ENCODE peak calls at places on chromosomes 7 and 10, in six cellular contexts. K is lower lobe of right lung; C is stimulated activated CD8-positive, alpha-beta memory T cell treated with anti-CD3 and anti-CD28 coated beads, Interleukin-7, amount 100 ng/mL, for 1 hour; W is T-helper 9 cell; N is stimulated activated CD4-positive, alpha-beta T cell treated with anti-CD3 and anti-CD28 coated beads, TNF-alpha, amount 100 ng/mL, for 1 hour; D is RWPE1. V is an unnamed sample.
A peak's percentile ranks its signal among the peaks of the same experiment; 100 is the strongest.

GRCh38 chr10:69318087-69318996 is 40.0 kb downstream of the HK1 start:
- DNase-seq in K (peak; percentile 94), N (peak; percentile 68), C (peak; percentile 80), W (peak; percentile 88), D (peak; percentile 96), V (peak; percentile 63)

GRCh38 chr7:154953006-154953684 is 49.8 kb downstream of the PAXIP1 start:
- DNase-seq in K (peak; percentile 74), C (peak; percentile 24), N (peak; percentile 31), W (peak; percentile 72), D (no peak), V (no peak)

GRCh38 chr7:6183006-6183405 is 89.4 kb downstream of the CYTH3 start:
- DNase-seq in C (no peak), D (no peak), W (no peak), K (no peak), N (no peak), V (no peak)

GRCh38 chr10:34835908-34836558 is 20.9 kb upstream of the PARD3 start:
- DNase-seq in K (no peak), W (no peak), N (no peak), D (no peak), C (no peak), V (no peak)

GRCh38 chr7:652881-653280 is 73.6 kb upstream of the DNAAF5 start:
- DNase-seq in C (no peak), D (no peak), W (no peak), N (no peak), K (no peak), V (no peak)

GRCh38 chr7:21771906-21772610 is 173.6 kb downstream of the CDCA7L start:
- DNase-seq in N (no peak), W (no peak), C (no peak), K (no peak), D (peak; percentile 14), V (no peak)

GRCh38 chr7:113154128-113154527 is 35.8 kb upstream of the SMIM30 start:
- DNase-seq in C (no peak), W (no peak), N (no peak), D (no peak), K (no peak), V (no peak)

GRCh38 chr7:107951172-107951787 is 51.7 kb downstream of the LAMB1 start:
- DNase-seq in D (no peak), W (no peak), C (no peak), K (no peak), N (no peak), V (no peak)

GRCh38 chr7:155206286-155207020 is 91.2 kb upstream of the INSIG1 start:
- DNase-seq in C (peak; percentile 23), K (peak; percentile 81), D (no peak), W (peak; percentile 45), N (no peak), V (no peak)

GRCh38 chr7:19177269-19177668 is 32.0 kb upstream of the FERD3L start:
- DNase-seq in C (no peak), W (no peak), K (no peak), D (no peak), N (no peak), V (no peak)

GRCh38 chr7:148962823-148963582 is 65.3 kb downstream of the PDIA4 start:
- DNase-seq in C (no peak), W (peak; percentile 28), N (no peak), D (no peak), K (peak; percentile 68), V (peak; percentile 83)

GRCh38 chr10:93173867-93174845 is 100.5 kb downstream of the CYP26A1 start:
- DNase-seq in D (no peak), N (no peak), K (no peak), C (no peak), W (no peak), V (no peak)

GRCh38 chr7:108335264-108335918 is 120.8 kb downstream of the NRCAM start:
- DNase-seq in W (no peak), D (no peak), C (no peak), K (peak; percentile 45), N (no peak), V (peak; percentile 79)

GRCh38 chr10:110141185-110141584 is 66.2 kb upstream of the MXI1 start:
- DNase-seq in D (no peak), K (no peak), W (no peak), C (no peak), N (no peak), V (no peak)

GRCh38 chr7:273327-273726 is 16.6 kb upstream of the FOXL3 start:
- DNase-seq in W (no peak), K (no peak), N (no peak), C (no peak), D (no peak), V (no peak)

GRCh38 chr7:31058122-31058521 is 6.0 kb downstream of the ADCYAP1R1 start:
- DNase-seq in K (no peak), W (no peak), C (no peak), D (no peak), N (no peak), V (no peak)

GRCh38 chr10:29186221-29186620 is 102.6 kb upstream of the LYZL1 start:
- DNase-seq in D (no peak), K (no peak), N (no peak), C (no peak), W (no peak), V (no peak)

GRCh38 chr7:11239311-11239710 is 265.6 kb downstream of the PHF14 start:
- DNase-seq in D (no peak), N (no peak), C (no peak), K (no peak), W (no peak), V (no peak)

GRCh38 chr7:45039106-45039505 is 39.1 kb downstream of the CCM2 start:
- DNase-seq in W (no peak), D (no peak), N (no peak), C (no peak), K (no peak), V (no peak)

GRCh38 chr7:25028370-25028971 is 48.5 kb upstream of the OSBPL3 start:
- DNase-seq in N (no peak), K (no peak), W (peak; percentile 6), D (peak; percentile 92), C (no peak), V (no peak)